ENCODE peak calls at places on chromosomes 2 and 18, in ten cellular contexts. B is tibial artery; T is HTR-8/SVneo; R is T-helper 1 cell; E is stimulated activated CD4-positive, alpha-beta T cell treated with anti-CD3 and anti-CD28 coated beads, Interleukin-4, amount 100 ng/mL, for 24 hours; I is thyroid gland; M is GF-D8; N is heart left ventricle; L is stimulated activated CD8-positive, alpha-beta memory T cell treated with anti-CD3 and anti-CD28 coated beads, Interleukin-2, amount 100 ng/mL, for 48 hours; A is substantia nigra. F is an unnamed sample.

GRCh38 chr2:10452334-10452733 is 4.2 kb upstream of the ODC1 start:
- DNase-seq in A (no peak), N (no peak), E (no peak), I (peak), M (no peak), R (no peak), T (peak), B (peak), L (no peak), F (no peak)

GRCh38 chr2:225598922-225599321 is 199.4 kb downstream of the NYAP2 start:
- DNase-seq in L (no peak), I (no peak), E (no peak), B (no peak), A (no peak), M (no peak), R (no peak), T (no peak), N (no peak), F (no peak)

GRCh38 chr2:162243305-162243693 is at the start of gene FAP:
- DNase-seq in I (no peak), A (no peak), M (no peak), N (no peak), B (no peak), T (no peak), L (no peak), R (no peak), E (no peak), F (no peak)

GRCh38 chr18:967037-967576 is 62.4 kb downstream of the ADCYAP1 start:
- DNase-seq in L (no peak), R (no peak), M (peak), N (no peak), T (no peak), I (no peak), E (no peak), B (no peak), A (no peak), F (no peak)

GRCh38 chr2:187917535-187917934 is 363.3 kb upstream of the TFPI start:
- DNase-seq in T (no peak), A (no peak), N (no peak), I (no peak), R (no peak), M (no peak), L (no peak), B (no peak), E (no peak), F (no peak)

GRCh38 chr2:101152195-101153076 is 1.3 kb upstream of the TBC1D8 start:
- DNase-seq in E (peak), R (peak), N (no peak), I (peak), L (no peak), A (peak), B (peak), M (peak), T (peak), F (peak)

GRCh38 chr2:90077948-90078347 is 1386.5 kb downstream of the RPIA start:
- DNase-seq in T (no peak), A (no peak), B (no peak), N (no peak), M (no peak), L (no peak), R (no peak), E (no peak), I (no peak), F (no peak)

GRCh38 chr2:191499874-191500565 is 177.9 kb upstream of the NABP1 start:
- DNase-seq in N (no peak), L (no peak), M (no peak), T (no peak), I (no peak), A (no peak), R (no peak), E (no peak), B (no peak), F (no peak)

GRCh38 chr18:59742325-59743111 is 45.3 kb upstream of the CCBE1 start:
- DNase-seq in T (no peak), A (no peak), L (no peak), M (no peak), E (no peak), R (no peak), N (no peak), I (peak), B (no peak), F (no peak)

GRCh38 chr2:161418715-161419337 is 2.7 kb downstream of the TBR1 start:
- DNase-seq in I (no peak), T (no peak), L (no peak), B (no peak), N (no peak), R (no peak), M (peak), E (no peak), A (no peak), F (no peak)

GRCh38 chr2:74835831-74836674 is 2.1 kb downstream of the HK2 start:
- DNase-seq in A (no peak), B (no peak), L (no peak), E (peak), M (peak), I (no peak), T (peak), N (no peak), R (peak), F (no peak)

GRCh38 chr2:177058747-177059146 is 153.8 kb upstream of the HNRNPA3 start:
- DNase-seq in R (peak), I (no peak), B (no peak), N (no peak), T (no peak), A (no peak), M (no peak), L (no peak), E (no peak), F (no peak)

GRCh38 chr18:76985156-76985950 is 147.2 kb downstream of the MBP start:
- DNase-seq in N (no peak), I (no peak), M (no peak), T (no peak), A (no peak), R (no peak), B (no peak), L (no peak), E (no peak), F (no peak)

GRCh38 chr2:113117594-113118262 is 9.7 kb upstream of the IL1RN start:
- DNase-seq in R (peak), M (no peak), B (no peak), E (peak), N (no peak), L (peak), I (peak), A (no peak), T (no peak), F (peak)

GRCh38 chr2:72330673-72331072 is 183.0 kb upstream of the CYP26B1 start:
- DNase-seq in M (no peak), N (no peak), I (no peak), B (no peak), R (no peak), L (no peak), T (no peak), A (no peak), E (no peak), F (no peak)

GRCh38 chr18:5455644-5456043 is 88.2 kb downstream of the EPB41L3 start:
- DNase-seq in A (no peak), L (no peak), M (no peak), B (no peak), E (no peak), N (no peak), I (no peak), R (peak), T (peak), F (no peak)

GRCh38 chr18:9095297-9096012 is 7.0 kb upstream of the NDUFV2 start:
- DNase-seq in A (no peak), N (no peak), E (peak), L (peak), M (peak), I (no peak), T (no peak), B (no peak), R (peak), F (no peak)

GRCh38 chr18:3060667-3061580 is 48.0 kb upstream of the LPIN2 start:
- DNase-seq in N (no peak), A (no peak), I (peak), M (peak), E (peak), T (no peak), L (no peak), B (no peak), R (peak), F (no peak)

GRCh38 chr18:79510046-79510685 is 114.4 kb downstream of the NFATC1 start:
- DNase-seq in B (peak), I (no peak), R (no peak), E (no peak), A (no peak), M (no peak), L (no peak), T (no peak), N (peak), F (peak)

GRCh38 chr2:71006955-71007799 is 12.5 kb upstream of the TEX261 start:
- DNase-seq in A (no peak), L (no peak), R (no peak), T (no peak), N (no peak), M (no peak), E (no peak), B (no peak), I (no peak), F (no peak)

GRCh38 chr2:33598472-33599174 is 476 bp downstream of the FAM98A start:
- DNase-seq in R (peak), E (peak), M (no peak), L (peak), T (peak), B (no peak), N (no peak), I (peak), A (no peak), F (peak)

GRCh38 chr2:206164261-206164862 is 4.7 kb downstream of the EEF1B2 start:
- DNase-seq in N (no peak), B (no peak), L (no peak), E (peak), I (peak), M (no peak), T (peak), A (no peak), R (no peak), F (peak)

GRCh38 chr2:190864375-190864774 is 16.2 kb upstream of the GLS start:
- DNase-seq in E (no peak), A (no peak), B (no peak), N (no peak), M (no peak), I (no peak), R (no peak), L (no peak), T (no peak), F (no peak)

GRCh38 chr18:79855147-79855910 is 57.6 kb downstream of the KCNG2 start:
- DNase-seq in N (no peak), I (no peak), E (no peak), T (no peak), L (no peak), B (peak), A (no peak), R (no peak), M (no peak), F (no peak)

GRCh38 chr2:188042412-188042811 is 249.3 kb upstream of the GULP1 start:
- DNase-seq in T (peak), R (no peak), E (no peak), N (no peak), M (no peak), I (no peak), L (no peak), A (no peak), B (no peak), F (no peak)

GRCh38 chr2:10305254-10305635 is 2.5 kb downstream of the HPCAL1 start:
- DNase-seq in E (peak), L (no peak), N (no peak), I (no peak), B (no peak), A (no peak), M (peak), T (no peak), R (peak), F (no peak)